ENCODE peak calls at places on chromosomes 5 and 9, in ten cellular contexts. O, N, E, C, U, Z, I, J, R and P are unnamed samples.

GRCh38 chr5:142920888-142921612 is 150.9 kb downstream of the ARHGAP26 start:
- DNase-seq in O (no peak), N (no peak), E (no peak), C (no peak), U (no peak), Z (no peak), I (no peak), J (no peak), R (no peak), P (no peak)

GRCh38 chr5:50658243-50658642 is 8.2 kb upstream of the PARP8 start:
- DNase-seq in O (no peak), N (no peak), E (no peak), C (no peak), U (no peak), Z (no peak), I (no peak), J (no peak), R (no peak), P (no peak)

GRCh38 chr9:15513335-15513734 is 2.6 kb upstream of the PSIP1 start:
- DNase-seq in O (no peak), N (peak; percentile 88), E (no peak), C (peak; percentile 21), U (no peak), Z (no peak), I (peak; percentile 59), J (peak; percentile 36), R (peak; percentile 28), P (no peak)

GRCh38 chr5:111353035-111353434 is 128.9 kb downstream of the CAMK4 start:
- DNase-seq in O (no peak), N (no peak), E (no peak), C (no peak), U (no peak), Z (no peak), I (peak; percentile 9), J (peak; percentile 60), R (peak; percentile 27), P (no peak)

GRCh38 chr9:88736136-88736637 is 201.2 kb downstream of the NXNL2 start:
- DNase-seq in O (no peak), N (no peak), E (no peak), C (no peak), U (no peak), Z (no peak), I (no peak), J (peak; percentile 43), R (no peak), P (no peak)

GRCh38 chr5:95712347-95712958 is 18.7 kb upstream of the RHOBTB3 start:
- DNase-seq in O (no peak), N (peak; percentile 87), E (no peak), C (peak; percentile 81), U (no peak), Z (no peak), I (no peak), J (peak; percentile 41), R (peak; percentile 75), P (peak; percentile 78)

GRCh38 chr5:61346511-61346910 is 14.5 kb downstream of the ZSWIM6 start:
- DNase-seq in O (no peak), N (no peak), E (no peak), C (no peak), U (no peak), Z (no peak), I (no peak), J (no peak), R (no peak), P (no peak)

GRCh38 chr9:129852575-129852974 is 17.3 kb downstream of the USP20 start:
- DNase-seq in O (no peak), N (no peak), E (no peak), C (no peak), U (no peak), Z (no peak), I (no peak), J (no peak), R (no peak), P (no peak)

DNA sequence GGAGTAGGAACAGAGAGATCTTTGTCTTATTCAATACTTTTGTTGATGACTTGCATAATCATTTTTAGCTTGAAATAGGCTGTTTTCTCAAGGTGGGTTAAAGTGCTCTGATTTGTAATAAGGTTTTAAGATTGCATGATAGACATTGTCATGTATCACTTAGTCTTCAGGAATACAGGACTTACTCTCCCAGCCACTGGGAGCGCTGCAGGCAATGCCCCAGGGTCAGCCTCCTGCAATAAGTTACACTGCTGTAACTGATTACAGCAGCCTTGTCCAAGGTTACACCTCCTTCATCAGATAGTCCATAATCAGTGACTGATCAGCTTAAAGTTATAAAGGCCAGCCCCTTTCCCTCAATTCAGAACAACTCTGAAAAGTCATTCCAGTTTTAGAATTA is 218.6 kb downstream of the ESM1 start:
- DNase-seq in O (no peak), N (no peak), E (no peak), C (no peak), U (no peak), Z (no peak), I (no peak), J (no peak), R (no peak), P (no peak)
- TF ChIP-seq CTCF in O (no peak), N (peak; percentile 55), E (no peak), C (no peak), U (no peak), Z (peak; percentile 3), I (peak; percentile 46), J (no peak), R (peak; percentile 9), P (no peak)

GRCh38 chr5:108924457-108924961 is 176.8 kb downstream of the FER start:
- DNase-seq in O (no peak), N (no peak), E (no peak), C (no peak), U (no peak), Z (no peak), I (peak; percentile 21), J (no peak), R (no peak), P (no peak)

GRCh38 chr5:108919591-108920326 is 172.1 kb downstream of the FER start:
- DNase-seq in O (no peak), N (no peak), E (no peak), C (no peak), U (no peak), Z (no peak), I (peak; percentile 5), J (peak; percentile 27), R (peak; percentile 23), P (no peak)

GRCh38 chr5:108930107-108930506 is 182.4 kb downstream of the FER start:
- DNase-seq in O (no peak), N (no peak), E (no peak), C (no peak), U (no peak), Z (no peak), I (no peak), J (no peak), R (no peak), P (no peak)

GRCh38 chr5:108925073-108925472 is 177.4 kb downstream of the FER start:
- DNase-seq in O (no peak), N (no peak), E (no peak), C (no peak), U (no peak), Z (no peak), I (peak; percentile 10), J (no peak), R (no peak), P (no peak)
- H3K4me3 ChIP-seq in O (no peak overlapping the region), N (no peak overlapping the region), E (no peak overlapping the region), C (no peak overlapping the region), U (no peak overlapping the region), Z (no peak overlapping the region), I (peak overlapping the region; percentile 8), J (no peak overlapping the region), R (no peak overlapping the region), P (no peak overlapping the region)

GRCh38 chr9:136143215-136144001 is 24.7 kb upstream of the TMEM250 start:
- DNase-seq in O (no peak), N (peak; percentile 90), E (no peak), C (no peak), U (no peak), Z (no peak), I (no peak), J (peak; percentile 25), R (peak; percentile 56), P (no peak)
- TF ChIP-seq CTCF in O (no peak), N (peak; percentile 80), E (peak; percentile 25), C (peak; percentile 45), U (peak; percentile 28), Z (peak; percentile 28), I (peak; percentile 31), J (peak; percentile 37), R (peak; percentile 64), P (peak; percentile 50)

DNA sequence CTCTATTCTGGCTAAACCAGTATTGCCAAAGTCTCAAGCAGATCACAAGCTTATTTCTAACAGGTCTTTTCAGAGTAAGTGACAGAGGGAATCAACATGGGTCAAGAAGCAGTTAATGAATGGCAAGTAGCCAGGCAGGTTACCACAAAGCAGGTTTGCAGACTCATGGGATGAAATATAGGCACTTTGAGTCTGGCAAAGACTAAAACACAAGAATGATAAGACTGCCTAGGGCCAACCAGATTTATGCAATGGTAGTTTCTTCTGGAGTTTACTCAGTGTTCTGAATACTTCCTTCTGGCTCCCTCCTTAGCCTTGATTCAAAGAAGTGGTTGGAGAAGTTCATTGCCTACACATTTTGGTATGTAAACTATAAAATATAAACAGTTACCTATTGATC is 3.6 kb downstream of the HMGCS1 start:
- DNase-seq in O (no peak), N (no peak), E (no peak), C (no peak), U (no peak), Z (no peak), I (no peak), J (no peak), R (peak; percentile 38), P (no peak)
- H3K4me3 ChIP-seq in O (no peak overlapping the region), N (peak overlapping the region; percentile 89), E (no peak overlapping the region), C (no peak overlapping the region), U (no peak overlapping the region), Z (no peak overlapping the region), I (peak overlapping the region; percentile 80), J (peak overlapping the region; percentile 93), R (no peak overlapping the region), P (no peak overlapping the region)

DNA sequence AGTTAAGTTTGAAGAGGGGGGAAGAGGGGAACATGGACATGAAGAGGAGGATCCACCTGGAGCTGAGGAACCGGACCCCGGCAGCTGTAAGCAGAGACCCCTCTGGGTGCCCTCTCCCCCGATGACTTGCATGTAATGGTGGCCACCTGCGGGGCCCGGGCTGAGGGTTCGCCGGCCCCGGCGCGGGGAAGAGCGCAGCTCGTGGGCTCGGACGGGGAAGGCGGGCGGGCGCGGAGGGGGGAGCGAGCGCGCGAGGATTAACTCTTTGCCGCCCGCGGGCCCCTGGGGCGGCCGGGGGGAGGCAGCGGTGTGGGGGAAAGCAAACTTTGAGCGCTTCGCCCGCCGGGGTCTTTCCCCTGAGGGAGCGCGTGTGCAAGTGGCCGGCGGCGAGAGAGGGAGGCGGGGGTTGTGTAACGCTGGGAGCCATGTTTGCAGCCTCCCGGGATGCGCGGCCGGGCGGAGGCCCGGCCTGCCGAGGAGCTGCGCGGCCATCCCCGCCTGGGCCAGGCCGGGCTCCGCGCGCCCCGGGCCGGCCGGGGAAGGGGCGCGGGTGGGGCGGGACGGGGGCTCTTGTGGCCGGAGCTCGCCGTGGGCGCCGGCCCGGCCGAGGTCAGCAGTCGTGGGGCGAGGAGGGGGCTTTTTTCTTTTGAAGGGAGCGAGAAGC is 515 bp downstream of the ANP32B start:
- DNase-seq in O (peak; percentile 63), N (peak; percentile 78), E (peak; percentile 48), C (peak; percentile 46), U (peak; percentile 68), Z (no peak), I (peak; percentile 72), J (peak; percentile 28), R (peak; percentile 44), P (no peak)
- TF ChIP-seq CTCF in O (no peak), N (no peak), E (no peak), C (no peak), U (no peak), Z (no peak), I (no peak), J (no peak), R (no peak), P (no peak)